ENCODE peak calls at places on chromosomes 3 and 15, in four cellular contexts. Y is RKO, P is GM23248, S is NCI-H345. B is an unnamed sample.

GRCh38 chr3:98445949-98446406 is 17.0 kb upstream of the OR5K1 start:
- DNase-seq in Y (no peak), P (no peak), S (no peak), B (no peak)

GRCh38 chr3:37944243-37944955 is 46.2 kb upstream of the VILL start:
- DNase-seq in P (no peak), Y (no peak), S (no peak), B (peak)

GRCh38 chr3:24117508-24117907 is 172.4 kb downstream of the NR1D2 start:
- DNase-seq in P (no peak), S (no peak), Y (no peak), B (no peak)

GRCh38 chr3:151171145-151171544 is 31.9 kb downstream of the GPR171 start:
- DNase-seq in S (no peak), Y (no peak), P (no peak), B (peak)

GRCh38 chr15:70258369-70259029 is 160.8 kb upstream of the TLE3 start:
- DNase-seq in Y (no peak), P (peak), S (no peak), B (no peak)

GRCh38 chr15:68783226-68784054 is 37.3 kb downstream of the ANP32A start:
- DNase-seq in P (no peak), S (no peak), Y (no peak), B (no peak)

GRCh38 chr3:13419356-13420050 is 619 bp downstream of the NUP210 start:
- DNase-seq in P (peak), Y (peak), S (peak), B (peak)

GRCh38 chr3:32472716-32473115 is 29.9 kb downstream of the CMTM6 start:
- DNase-seq in P (no peak), S (no peak), Y (no peak), B (no peak)

GRCh38 chr15:54149115-54149531 is 170.9 kb downstream of the UNC13C start:
- DNase-seq in S (no peak), Y (no peak), P (no peak), B (no peak)

GRCh38 chr15:68444336-68444735 is 12.4 kb upstream of the ITGA11 start:
- DNase-seq in S (no peak), Y (no peak), P (no peak), B (no peak)

GRCh38 chr15:34719051-34719882 is 35.5 kb downstream of the GJD2 start:
- DNase-seq in P (no peak), S (no peak), Y (no peak), B (no peak)

GRCh38 chr3:161345023-161345422 is 26.3 kb downstream of the SPTSSB start:
- DNase-seq in S (no peak), P (no peak), Y (no peak), B (no peak)

GRCh38 chr3:151816091-151816604 is 2.2 kb downstream of the AADAC start:
- DNase-seq in S (peak), Y (peak), P (peak), B (peak)

GRCh38 chr15:28106294-28107110 is 7.4 kb upstream of the OCA2 start:
- DNase-seq in S (no peak), Y (no peak), P (peak), B (peak)

GRCh38 chr15:69160976-69161877 is 792 bp downstream of the GLCE start:
- DNase-seq in S (peak), P (peak), Y (peak), B (peak)

GRCh38 chr3:66428733-66429132 is 72.1 kb downstream of the LRIG1 start:
- DNase-seq in P (peak), S (peak), Y (peak), B (peak)

GRCh38 chr3:124526601-124527000 is 203.7 kb upstream of the UMPS start:
- DNase-seq in S (no peak), P (no peak), Y (no peak), B (no peak)

GRCh38 chr3:86814918-86815655 is 175.9 kb downstream of the VGLL3 start:
- DNase-seq in P (peak), S (no peak), Y (no peak), B (peak)

GRCh38 chr3:63855333-63855940 is 8.2 kb downstream of the THOC7 start:
- DNase-seq in Y (no peak), P (peak), S (no peak), B (no peak)

GRCh38 chr3:184682671-184683070 is 29.2 kb downstream of the MAGEF1 start:
- DNase-seq in Y (no peak), P (no peak), S (no peak), B (no peak)

GRCh38 chr3:114527036-114527644 is 233.3 kb downstream of the TIGIT start:
- DNase-seq in Y (peak), P (peak), S (no peak), B (no peak)

GRCh38 chr15:63449711-63450110 is 54.7 kb upstream of the USP3 start:
- DNase-seq in Y (no peak), P (peak), S (no peak), B (no peak)

GRCh38 chr3:192038726-192039125 is 577.8 kb downstream of the PYDC2 start:
- DNase-seq in Y (peak), S (no peak), P (no peak), B (no peak)

GRCh38 chr15:93974804-93975481 is 256.4 kb upstream of the MCTP2 start:
- DNase-seq in Y (peak), P (peak), S (peak), B (peak)

GRCh38 chr3:8492744-8493511 is 8.7 kb upstream of the LMCD1 start:
- DNase-seq in S (no peak), P (peak), Y (peak), B (no peak)

GRCh38 chr15:71792521-71792920 is 17.8 kb upstream of the NR2E3 start:
- DNase-seq in S (no peak), Y (peak), P (peak), B (peak)

GRCh38 chr15:65336767-65337435 is 32.4 kb downstream of the RNU5B-1 start:
- DNase-seq in Y (no peak), S (no peak), P (no peak), B (peak)

GRCh38 chr3:156417733-156418132 is 137.2 kb downstream of the SSR3 start:
- DNase-seq in Y (no peak), S (no peak), P (no peak), B (no peak)

GRCh38 chr3:14518432-14518802 is 21.7 kb downstream of the GRIP2 start:
- DNase-seq in P (no peak), S (no peak), Y (no peak), B (no peak)

GRCh38 chr3:108486272-108486787 is 24.1 kb downstream of the MYH15 start:
- DNase-seq in P (no peak), S (no peak), Y (no peak), B (no peak)

GRCh38 chr3:126661532-126661931 is 6.6 kb upstream of the TXNRD3 start:
- DNase-seq in S (no peak), Y (no peak), P (no peak), B (no peak)